ENCODE peak calls at places on chromosomes 4 and X, in five cellular contexts. One of them, this sample, is unnamed.

GRCh38 chr4:1002631-1003251 is 8.7 kb upstream of the FGFRL1 start:
- DNase-seq in omental fat pad: no peak
- DNase-seq in left cardiac atrium: no peak
- DNase-seq in SK-N-SH: no peak
- DNase-seq in OCI-LY7: no peak
- DNase-seq in this sample: no peak

GRCh38 chr4:142824368-142824767 is 21.7 kb downstream of the INPP4B start:
- DNase-seq in SK-N-SH: no peak
- DNase-seq in OCI-LY7: no peak
- DNase-seq in omental fat pad: no peak
- DNase-seq in left cardiac atrium: no peak
- DNase-seq in this sample: no peak

GRCh38 chr4:138981930-138982390 is 33.6 kb upstream of the NOCT start:
- DNase-seq in left cardiac atrium: peak
- DNase-seq in omental fat pad: no peak
- DNase-seq in OCI-LY7: no peak
- DNase-seq in SK-N-SH: no peak
- DNase-seq in this sample: peak

GRCh38 chrX:112816908-112817307 is 23.7 kb downstream of the AMOT start:
- DNase-seq in omental fat pad: no peak
- DNase-seq in SK-N-SH: no peak
- DNase-seq in left cardiac atrium: no peak
- DNase-seq in OCI-LY7: no peak
- DNase-seq in this sample: no peak

GRCh38 chrX:50093627-50094026 is 107.2 kb downstream of the AKAP4 start:
- DNase-seq in left cardiac atrium: no peak
- DNase-seq in omental fat pad: no peak
- DNase-seq in SK-N-SH: no peak
- DNase-seq in OCI-LY7: no peak
- DNase-seq in this sample: no peak

GRCh38 chrX:37627602-37628001 is 56.1 kb downstream of the LANCL3 start:
- DNase-seq in SK-N-SH: no peak
- DNase-seq in OCI-LY7: no peak
- DNase-seq in left cardiac atrium: no peak
- DNase-seq in omental fat pad: no peak
- DNase-seq in this sample: no peak

GRCh38 chrX:144896323-144896722 is 351.0 kb upstream of the SPANXN1 start:
- DNase-seq in omental fat pad: no peak
- DNase-seq in left cardiac atrium: no peak
- DNase-seq in SK-N-SH: peak
- DNase-seq in OCI-LY7: no peak
- DNase-seq in this sample: no peak

GRCh38 chr4:55055529-55055928 is 69.9 kb downstream of the KDR start:
- DNase-seq in left cardiac atrium: no peak
- DNase-seq in omental fat pad: no peak
- DNase-seq in OCI-LY7: no peak
- DNase-seq in SK-N-SH: no peak
- DNase-seq in this sample: no peak

GRCh38 chr4:119646347-119647071 is 17.9 kb upstream of the PDE5A start:
- DNase-seq in OCI-LY7: no peak
- DNase-seq in left cardiac atrium: no peak
- DNase-seq in SK-N-SH: no peak
- DNase-seq in omental fat pad: no peak
- DNase-seq in this sample: no peak

This sample was measured in tibial nerve.